ENCODE peak calls at places on chromosomes 16 and 17, in six cellular contexts. F, Q, M, G, O and B are unnamed samples.

GRCh38 chr16:86396918-86397317 is 113.4 kb upstream of the FOXF1 start:
- DNase-seq in F (no peak), Q (no peak), M (peak; percentile 95), G (peak; percentile 20), O (no peak), B (no peak)

GRCh38 chr16:77574867-77575619 is 140.2 kb upstream of the ADAMTS18 start:
- DNase-seq in F (no peak), Q (peak; percentile 35), M (no peak), G (no peak), O (no peak), B (no peak)

GRCh38 chr17:17713839-17714238 is 32.6 kb downstream of the RAI1 start:
- DNase-seq in F (no peak), Q (peak; percentile 90), M (peak; percentile 55), G (no peak), O (no peak), B (no peak)

GRCh38 chr16:87930456-87930855 is 5.9 kb downstream of the CA5A start:
- DNase-seq in F (no peak), Q (no peak), M (no peak), G (no peak), O (no peak), B (peak; percentile 13)

GRCh38 chr16:76932541-76933211 is 258.3 kb upstream of the MON1B start:
- DNase-seq in F (no peak), Q (no peak), M (peak; percentile 17), G (no peak), O (no peak), B (no peak)

GRCh38 chr17:80485846-80486245 is 9.4 kb upstream of the NPTX1 start:
- DNase-seq in F (no peak), Q (no peak), M (no peak), G (no peak), O (no peak), B (no peak)

GRCh38 chr16:65343556-65343955 is 221.7 kb upstream of the CDH11 start:
- DNase-seq in F (no peak), Q (no peak), M (no peak), G (no peak), O (no peak), B (no peak)

GRCh38 chr17:30421592-30421991 is 42.9 kb downstream of the CPD start:
- DNase-seq in F (no peak), Q (no peak), M (no peak), G (no peak), O (no peak), B (no peak)

GRCh38 chr16:4962716-4963115 is 4.6 kb downstream of the SEC14L5 start:
- DNase-seq in F (no peak), Q (no peak), M (no peak), G (no peak), O (no peak), B (no peak)

GRCh38 chr16:31246296-31246695 is 13.5 kb upstream of the ITGAM start:
- DNase-seq in F (no peak), Q (no peak), M (no peak), G (no peak), O (no peak), B (no peak)

GRCh38 chr16:24834459-24835335 is 11.1 kb upstream of the SLC5A11 start:
- DNase-seq in F (no peak), Q (no peak), M (peak; percentile 49), G (peak; percentile 15), O (no peak), B (peak; percentile 75)

GRCh38 chr16:56189990-56190902 is 1.0 kb upstream of the GNAO1 start:
- DNase-seq in F (no peak), Q (no peak), M (no peak), G (no peak), O (no peak), B (no peak)

GRCh38 chr17:48615963-48616718 is 1.0 kb upstream of the HOXB8 start:
- DNase-seq in F (no peak), Q (no peak), M (no peak), G (no peak), O (no peak), B (no peak)

GRCh38 chr17:4246674-4247073 is 17.1 kb downstream of the ANKFY1 start:
- DNase-seq in F (no peak), Q (no peak), M (no peak), G (no peak), O (no peak), B (no peak)

GRCh38 chr17:1485748-1486376 is 6.6 kb downstream of the MYO1C start:
- DNase-seq in F (peak; percentile 63), Q (peak; percentile 65), M (peak; percentile 60), G (no peak), O (peak; percentile 75), B (peak; percentile 58)

GRCh38 chr17:63848834-63849689 is 6.6 kb upstream of the SMARCD2 start:
- DNase-seq in F (peak; percentile 93), Q (peak; percentile 95), M (peak; percentile 80), G (peak; percentile 80), O (peak; percentile 97), B (peak; percentile 98)

GRCh38 chr16:4263504-4264436 is 9.1 kb downstream of the TFAP4 start:
- DNase-seq in F (peak; percentile 56), Q (peak; percentile 87), M (peak; percentile 86), G (no peak), O (no peak), B (peak; percentile 76)

GRCh38 chr17:2055494-2056220 is 754 bp downstream of the HIC1 start:
- DNase-seq in F (no peak), Q (no peak), M (peak; percentile 55), G (no peak), O (peak; percentile 62), B (no peak)

GRCh38 chr17:13044713-13045112 is 26.9 kb upstream of the ELAC2 start:
- DNase-seq in F (no peak), Q (no peak), M (no peak), G (no peak), O (no peak), B (no peak)

GRCh38 chr16:80540516-80541305 is at the start of gene DYNLRB2:
- DNase-seq in F (peak; percentile 84), Q (peak; percentile 93), M (peak; percentile 84), G (peak; percentile 92), O (peak; percentile 86), B (peak; percentile 93)

GRCh38 chr17:2053380-2054261 is 1.3 kb upstream of the HIC1 start:
- DNase-seq in F (peak; percentile 51), Q (peak; percentile 84), M (peak; percentile 67), G (peak; percentile 64), O (no peak), B (peak; percentile 71)

GRCh38 chr17:43327834-43328420 is 70.9 kb upstream of the ARL4D start:
- DNase-seq in F (no peak), Q (no peak), M (no peak), G (no peak), O (no peak), B (no peak)

GRCh38 chr16:70700101-70701020 is 14.5 kb upstream of the MTSS2 start:
- DNase-seq in F (peak; percentile 92), Q (no peak), M (no peak), G (peak; percentile 67), O (no peak), B (no peak)

GRCh38 chr17:73453090-73453489 is 141.3 kb upstream of the CDC42EP4 start:
- DNase-seq in F (no peak), Q (no peak), M (no peak), G (no peak), O (no peak), B (no peak)

GRCh38 chr16:88197481-88198456 is 185.0 kb upstream of the ZNF469 start:
- DNase-seq in F (no peak), Q (no peak), M (peak; percentile 31), G (no peak), O (no peak), B (no peak)

GRCh38 chr16:70770291-70770967 is 30.5 kb downstream of the VAC14 start:
- DNase-seq in F (no peak), Q (peak; percentile 58), M (no peak), G (no peak), O (no peak), B (no peak)

GRCh38 chr17:34725008-34725407 is 145.6 kb downstream of the TMEM132E start:
- DNase-seq in F (no peak), Q (no peak), M (no peak), G (no peak), O (no peak), B (no peak)

GRCh38 chr17:8223356-8224063 is 13.1 kb upstream of the AURKB start:
- DNase-seq in F (peak; percentile 77), Q (peak; percentile 65), M (peak; percentile 47), G (peak; percentile 47), O (no peak), B (peak; percentile 77)
- TF ChIP-seq POLR2A in F (no peak), Q (no peak), M (no peak), G (no peak), O (no peak), B (peak; percentile 53)

GRCh38 chr17:57533684-57534305 is 211.3 kb downstream of the CCDC182 start:
- DNase-seq in F (no peak), Q (no peak), M (no peak), G (no peak), O (no peak), B (no peak)
- TF ChIP-seq POLR2A in F (no peak), Q (no peak), M (no peak), G (no peak), O (no peak), B (no peak)

GRCh38 chr16:67657751-67658518 is 2.1 kb downstream of the ACD start:
- DNase-seq in F (no peak), Q (no peak), M (no peak), G (no peak), O (no peak), B (no peak)

GRCh38 chr16:67659675-67660563 is at the start of gene ACD:
- DNase-seq in F (peak; percentile 88), Q (peak; percentile 91), M (peak; percentile 84), G (peak; percentile 86), O (peak; percentile 100), B (peak; percentile 95)

GRCh38 chr16:67657017-67657608 is 2.9 kb downstream of the ACD start:
- DNase-seq in F (no peak), Q (no peak), M (no peak), G (no peak), O (no peak), B (no peak)

GRCh38 chr16:67660564-67661028 is at the start of gene PARD6A:
- DNase-seq in F (peak; percentile 90), Q (peak; percentile 96), M (peak; percentile 96), G (peak; percentile 85), O (peak; percentile 100), B (peak; percentile 96)

GRCh38 chr16:67658849-67659674 is 998 bp downstream of the ACD start:
- DNase-seq in F (no peak), Q (no peak), M (no peak), G (no peak), O (no peak), B (no peak)
- TF ChIP-seq POLR2A in F (no peak), Q (no peak), M (no peak), G (no peak), O (no peak), B (no peak)

DNA sequence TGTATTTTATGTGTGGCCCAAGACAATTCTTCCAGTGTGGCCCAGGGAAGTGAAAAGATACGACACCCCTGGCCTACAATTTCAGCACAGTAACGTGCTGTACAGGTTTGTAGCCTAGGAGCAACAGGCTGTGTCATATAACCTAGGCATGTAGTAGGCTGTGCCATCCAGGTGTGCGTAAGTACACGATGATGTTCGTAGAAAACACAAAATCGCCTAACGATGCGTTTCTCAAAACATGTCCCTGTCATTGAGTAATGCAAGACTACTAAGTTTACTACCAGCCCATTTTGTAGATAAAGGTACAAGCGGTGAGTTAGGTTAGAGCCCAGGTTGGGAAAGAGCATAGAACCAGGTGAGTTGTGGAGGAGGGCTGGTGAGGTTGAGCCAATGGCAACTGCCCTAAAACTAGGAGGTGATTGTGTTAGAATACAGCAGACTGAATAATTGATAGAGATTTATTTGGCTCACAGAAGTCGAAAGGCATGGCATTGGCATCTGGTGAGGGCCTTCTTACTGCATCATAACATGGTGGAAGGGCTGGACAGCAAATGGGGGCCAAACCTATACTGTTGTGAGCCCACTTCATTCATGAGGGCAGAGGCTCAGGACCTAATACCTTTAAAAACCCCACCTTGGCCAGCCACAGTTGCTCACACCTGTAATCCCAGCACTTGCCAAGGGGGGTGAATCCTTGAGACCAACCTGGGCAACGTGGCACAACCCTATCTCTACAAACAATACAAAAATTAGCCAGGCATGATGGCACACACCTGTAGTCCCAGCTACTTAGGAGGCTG is 4.2 kb downstream of the EIF1 start:
- DNase-seq in F (no peak), Q (no peak), M (peak; percentile 33), G (no peak), O (no peak), B (peak; percentile 44)
- TF ChIP-seq POLR2A in F (no peak), Q (peak; percentile 8), M (peak; percentile 68), G (no peak), O (peak; percentile 26), B (peak; percentile 46)